ENCODE peak calls at places on chromosomes 5 and 9, in six cellular contexts. T is WTC11, V is tibial artery, G is NCI-H1105 treated with DMSO at 0.1 percent for 48 hours, W is brain microvascular endothelial cell, N is dorsolateral prefrontal cortex. D is an unnamed sample.

GRCh38 chr5:169629847-169630548 is 7.1 kb upstream of the DOCK2 start:
- DNase-seq in N (no peak), G (no peak), V (no peak), W (peak), T (no peak), D (no peak)

GRCh38 chr9:134653259-134654009 is 11.8 kb downstream of the COL5A1 start:
- DNase-seq in N (no peak), W (no peak), G (no peak), V (peak), T (no peak), D (no peak)

GRCh38 chr9:130122465-130122864 is 49.7 kb upstream of the NCS1 start:
- DNase-seq in N (no peak), W (no peak), T (no peak), V (no peak), G (no peak), D (no peak)

GRCh38 chr5:33997331-33997983 is 10.4 kb downstream of the AMACR start:
- DNase-seq in N (peak), T (no peak), G (peak), W (peak), V (peak), D (peak)

GRCh38 chr5:39995990-39996389 is 571.2 kb upstream of the DAB2 start:
- DNase-seq in N (no peak), W (no peak), G (no peak), V (no peak), T (no peak), D (no peak)

GRCh38 chr9:684950-685340 is 156.6 kb upstream of the DMRT1 start:
- DNase-seq in N (no peak), W (peak), V (no peak), G (no peak), T (no peak), D (no peak)

GRCh38 chr5:9546973-9547947 is 1.4 kb upstream of the SEMA5A start:
- DNase-seq in G (no peak), W (peak), T (peak), N (no peak), V (no peak), D (no peak)

GRCh38 chr9:100459963-100460362 is 13.0 kb upstream of the TMEFF1 start:
- DNase-seq in T (no peak), G (no peak), N (no peak), V (no peak), W (no peak), D (no peak)

GRCh38 chr9:129185991-129186390 is 7.9 kb upstream of the IER5L start:
- DNase-seq in N (no peak), V (no peak), T (no peak), G (no peak), W (no peak), D (no peak)

GRCh38 chr5:116032094-116032517 is at the start of gene ARL14EPL:
- DNase-seq in V (no peak), N (no peak), W (peak), T (peak), G (no peak), D (no peak)

GRCh38 chr9:128049788-128050187 is 17.3 kb downstream of the NAIF1 start:
- DNase-seq in W (no peak), V (no peak), T (no peak), N (no peak), G (no peak), D (no peak)